ENCODE peak calls at places on chromosomes 5 and 9, in eight cellular contexts. Z is mesendoderm; A is CD4-positive, CD25-positive, alpha-beta regulatory T cell; W is CD4-positive, alpha-beta memory T cell; X is right cardiac atrium; I is small intestine; O is aorta; S is stomach. M is an unnamed sample. For H3K4me1, the result is how much of the 10 kb centered on the place peaks cover.

GRCh38 chr9:137379761-137380161 is 43.2 kb downstream of the EXD3 start:
- DNase-seq in Z (no peak), A (no peak), W (no peak), X (no peak), I (no peak), O (peak), S (no peak), M (no peak)

GRCh38 chr5:146130440-146131045 is 25.2 kb upstream of the PLAC8L1 start:
- DNase-seq in Z (peak), A (no peak), W (peak), X (no peak), I (peak), O (no peak), S (no peak), M (no peak)

GRCh38 chr9:124551472-124552339 is 44.5 kb upstream of the NR5A1 start:
- DNase-seq in Z (peak), A (no peak), W (peak), X (peak), I (peak), O (no peak), S (peak), M (no peak)

GRCh38 chr5:151492729-151493128 is 45.3 kb downstream of the SLC36A1 start:
- DNase-seq in Z (peak), A (no peak), W (no peak), X (no peak), I (no peak), O (no peak), S (no peak), M (no peak)

GRCh38 chr9:70413427-70413797 is 1.0 kb downstream of the KLF9 start:
- DNase-seq in Z (peak), A (peak), W (no peak), X (peak), I (no peak), O (no peak), S (no peak), M (no peak)

GRCh38 chr5:150112211-150113046 is 26.1 kb upstream of the CSF1R start:
- DNase-seq in Z (peak), A (no peak), W (no peak), X (peak), I (no peak), O (peak), S (peak), M (peak)

GRCh38 chr9:74645007-74645639 is 148.0 kb downstream of the RORB start:
- DNase-seq in Z (peak), A (no peak), W (no peak), X (no peak), I (peak), O (no peak), S (no peak), M (no peak)

GRCh38 chr9:129513282-129513681 is 107.6 kb downstream of the C9orf50 start:
- DNase-seq in Z (no peak), A (no peak), W (no peak), X (no peak), I (no peak), O (no peak), S (no peak), M (no peak)

GRCh38 chr9:37996050-37996811 is 72.8 kb downstream of the SHB start:
- DNase-seq in Z (no peak), A (no peak), W (no peak), X (peak), I (no peak), O (peak), S (no peak), M (no peak)

GRCh38 chr9:93062364-93062763 is 3.9 kb downstream of the SUSD3 start:
- DNase-seq in Z (no peak), A (no peak), W (no peak), X (no peak), I (no peak), O (no peak), S (no peak), M (no peak)

GRCh38 chr5:863244-863805 is 12.5 kb upstream of the ZDHHC11 start:
- DNase-seq in Z (no peak), A (no peak), W (no peak), X (no peak), I (no peak), O (no peak), S (no peak), M (no peak)

GRCh38 chr9:104984541-104984940 is 56.6 kb upstream of the ABCA1 start:
- DNase-seq in Z (no peak), A (no peak), W (no peak), X (no peak), I (no peak), O (no peak), S (no peak), M (no peak)

GRCh38 chr5:56910123-56910951 is 941 bp downstream of the SETD9 start:
- DNase-seq in Z (peak), A (peak), W (no peak), X (peak), I (no peak), O (peak), S (peak), M (no peak)

GRCh38 chr9:116234091-116234490 is 80.5 kb downstream of the PAPPA start:
- DNase-seq in Z (peak), A (no peak), W (no peak), X (no peak), I (no peak), O (no peak), S (no peak), M (no peak)

GRCh38 chr5:128965011-128965637 is at the start of gene SLC27A6:
- DNase-seq in Z (peak), A (no peak), W (no peak), X (peak), I (no peak), O (peak), S (no peak), M (no peak)

GRCh38 chr5:56170557-56170956 is 62.6 kb downstream of the ANKRD55 start:
- DNase-seq in Z (no peak), A (no peak), W (no peak), X (peak), I (no peak), O (peak), S (no peak), M (peak)

DNA sequence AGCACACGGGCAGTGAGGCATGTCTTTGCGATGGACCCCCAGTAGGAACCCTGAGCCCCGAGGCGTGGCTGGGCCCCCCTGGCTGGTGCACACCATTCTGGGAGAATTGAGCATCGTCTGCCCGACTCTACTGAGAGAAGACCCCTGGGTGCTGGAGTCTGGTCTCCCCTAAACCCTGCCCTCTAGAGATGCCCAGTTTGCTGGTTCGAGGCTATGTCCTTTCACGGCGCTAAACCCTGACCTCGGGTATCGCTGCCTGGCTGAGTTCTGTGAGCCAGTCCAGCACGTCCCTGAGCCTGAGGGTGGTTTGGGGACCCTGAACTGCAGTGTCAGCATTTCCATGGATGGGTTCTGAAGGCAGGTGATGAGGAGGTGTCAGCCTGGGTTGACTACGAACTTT is 128.8 kb downstream of the RXRA start:
- DNase-seq in Z (no peak), A (no peak), W (no peak), X (no peak), I (no peak), O (no peak), S (no peak), M (no peak)
- H3K27ac ChIP-seq in Z (no peak), A (no peak), W (no peak), X (no peak), I (no peak), O (no peak), S (no peak), M (peak)

DNA sequence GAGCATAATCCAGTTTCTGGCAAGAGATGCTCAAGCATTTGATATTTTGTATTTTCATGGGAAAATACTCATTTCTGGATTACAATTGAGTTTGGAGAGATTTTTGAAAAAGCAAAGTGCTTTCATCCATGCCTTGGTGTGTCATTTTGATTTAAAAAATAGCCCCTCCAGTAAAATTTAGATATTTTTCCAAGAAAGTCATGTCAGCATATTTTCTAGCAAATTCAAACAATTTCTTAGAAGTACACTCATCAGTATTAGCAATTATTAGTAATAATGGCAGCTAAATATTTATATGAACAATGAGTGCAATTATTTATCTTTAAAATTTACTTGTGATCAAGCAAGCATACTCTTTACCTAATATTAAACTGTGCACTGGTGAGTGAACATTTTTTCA is 102.2 kb upstream of the TMEM161B start:
- DNase-seq in Z (no peak), A (no peak), W (no peak), X (no peak), I (no peak), O (no peak), S (no peak), M (no peak)
- H3K4me1 ChIP-seq in Z (under half), A (under half), W (under half), X (under half), I (under half), O (under half), S (under half), M (under half)

GRCh38 chr5:39660020-39660419 is 235.2 kb upstream of the DAB2 start:
- DNase-seq in Z (no peak), A (no peak), W (no peak), X (no peak), I (no peak), O (no peak), S (no peak), M (no peak)
- H3K27ac ChIP-seq in Z (no peak), A (no peak), W (no peak), X (no peak), I (no peak), O (no peak), S (no peak), M (no peak)

GRCh38 chr5:84119252-84119651 is 265.4 kb downstream of the EDIL3 start:
- DNase-seq in Z (no peak), A (no peak), W (no peak), X (no peak), I (no peak), O (no peak), S (no peak), M (no peak)
- H3K4me1 ChIP-seq in Z (under half), A (under half), W (under half), X (under half), I (under half), O (under half), S (under half), M (under half)

GRCh38 chr5:116738270-116738947 is 163.8 kb upstream of the SEMA6A start:
- DNase-seq in Z (no peak), A (no peak), W (no peak), X (peak), I (no peak), O (no peak), S (no peak), M (no peak)
- H3K27ac ChIP-seq in Z (no peak), A (no peak), W (no peak), X (no peak), I (no peak), O (no peak), S (no peak), M (no peak)

GRCh38 chr9:122256206-122256605 is 8.4 kb downstream of the RBM18 start:
- DNase-seq in Z (no peak), A (no peak), W (no peak), X (no peak), I (no peak), O (no peak), S (no peak), M (no peak)

GRCh38 chr9:122252796-122253195 is 11.8 kb downstream of the RBM18 start:
- DNase-seq in Z (peak), A (no peak), W (no peak), X (no peak), I (no peak), O (no peak), S (no peak), M (no peak)

GRCh38 chr9:122251351-122251750 is 13.3 kb downstream of the RBM18 start:
- DNase-seq in Z (no peak), A (no peak), W (no peak), X (no peak), I (no peak), O (no peak), S (no peak), M (no peak)

GRCh38 chr9:122258886-122259415 is 5.7 kb downstream of the RBM18 start:
- DNase-seq in Z (no peak), A (no peak), W (no peak), X (no peak), I (no peak), O (no peak), S (no peak), M (no peak)

DNA sequence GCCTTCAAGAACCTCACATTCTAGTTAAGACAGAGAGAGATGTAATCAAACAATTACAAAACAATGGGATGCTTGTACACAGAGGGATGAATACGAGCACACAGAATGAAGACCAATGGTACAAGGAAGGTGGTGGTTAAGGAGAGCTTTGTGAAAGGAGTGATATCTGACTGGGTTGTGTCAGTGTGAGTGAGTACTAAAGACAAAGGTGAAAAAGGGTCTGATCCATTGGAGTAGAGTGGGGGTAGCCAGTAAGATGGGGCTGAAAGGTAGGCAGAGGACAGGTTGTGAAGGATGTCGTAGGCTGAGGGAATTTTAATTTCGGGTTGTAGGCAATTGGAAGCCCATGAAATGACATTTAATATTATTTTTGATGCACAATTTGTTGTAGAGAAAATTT is 9.9 kb downstream of the RBM18 start:
- DNase-seq in Z (no peak), A (no peak), W (no peak), X (no peak), I (no peak), O (no peak), S (no peak), M (no peak)
- H3K4me1 ChIP-seq in Z (under half), A (under half), W (under half), X (under half), I (under half), O (under half), S (under half), M (under half)

GRCh38 chr9:127351182-127352166 is 45.5 kb upstream of the SLC2A8 start:
- DNase-seq in Z (no peak), A (no peak), W (no peak), X (no peak), I (no peak), O (no peak), S (no peak), M (no peak)
- H3K27ac ChIP-seq in Z (no peak), A (no peak), W (no peak), X (no peak), I (no peak), O (no peak), S (no peak), M (no peak)

DNA sequence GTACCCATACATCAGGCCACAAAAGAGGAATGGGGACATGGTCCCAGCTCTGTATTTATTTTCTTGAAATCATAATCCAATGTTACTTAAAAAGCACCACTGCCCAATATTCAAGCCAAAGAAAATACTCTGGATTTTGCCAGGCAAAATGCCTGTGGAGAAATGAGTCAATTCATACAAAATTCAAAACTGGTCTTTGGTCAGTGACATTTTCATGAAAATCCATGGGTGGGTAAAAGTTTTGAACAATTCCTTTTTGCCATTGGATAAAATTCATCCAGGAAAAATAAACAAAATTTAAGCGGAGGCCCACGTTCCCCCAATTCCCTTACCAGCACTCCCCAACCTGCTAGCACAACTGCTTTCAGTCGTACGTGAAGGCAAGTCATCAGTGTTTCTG is 186.2 kb downstream of the GLIS3 start:
- DNase-seq in Z (no peak), A (no peak), W (no peak), X (no peak), I (no peak), O (no peak), S (no peak), M (peak)
- H3K4me1 ChIP-seq in Z (under half), A (under half), W (under half), X (under half), I (under half), O (under half), S (half or more), M (under half)

GRCh38 chr5:42874621-42875198 is 63.0 kb upstream of the SELENOP start:
- DNase-seq in Z (no peak), A (no peak), W (no peak), X (no peak), I (peak), O (no peak), S (no peak), M (no peak)
- H3K27ac ChIP-seq in Z (no peak), A (no peak), W (no peak), X (no peak), I (no peak), O (no peak), S (no peak), M (no peak)

GRCh38 chr5:36656556-36656955 is 50.1 kb downstream of the SLC1A3 start:
- DNase-seq in Z (no peak), A (no peak), W (no peak), X (no peak), I (no peak), O (no peak), S (no peak), M (no peak)

GRCh38 chr5:36655171-36655570 is 48.8 kb downstream of the SLC1A3 start:
- DNase-seq in Z (no peak), A (no peak), W (no peak), X (no peak), I (no peak), O (no peak), S (no peak), M (no peak)

GRCh38 chr5:36658016-36658415 is 51.6 kb downstream of the SLC1A3 start:
- DNase-seq in Z (no peak), A (no peak), W (no peak), X (no peak), I (no peak), O (no peak), S (no peak), M (no peak)

GRCh38 chr5:36659406-36659805 is 53.0 kb downstream of the SLC1A3 start:
- DNase-seq in Z (no peak), A (no peak), W (no peak), X (no peak), I (no peak), O (no peak), S (no peak), M (no peak)

GRCh38 chr5:36657563-36657995 is 51.2 kb downstream of the SLC1A3 start:
- DNase-seq in Z (no peak), A (no peak), W (no peak), X (peak), I (peak), O (no peak), S (peak), M (peak)
- H3K4me1 ChIP-seq in Z (under half), A (under half), W (under half), X (under half), I (under half), O (under half), S (under half), M (under half)